ENCODE peak calls at places on chromosomes 6 and 20, in eight cellular contexts. T, B, V, X, G, H, K and C are unnamed samples.

GRCh38 chr6:88349511-88349910 is 183.4 kb upstream of the CNR1 start:
- DNase-seq in G (no peak), B (no peak), H (no peak), X (no peak), V (no peak), K (no peak), T (no peak), C (no peak)

GRCh38 chr6:75546401-75546800 is 52.8 kb upstream of the FILIP1 start:
- DNase-seq in T (no peak), V (no peak), G (no peak), K (no peak), H (no peak), X (no peak), B (no peak), C (no peak)

GRCh38 chr6:158536891-158537798 is 22.7 kb upstream of the TMEM181 start:
- DNase-seq in X (no peak), G (no peak), B (peak), H (peak), T (peak), V (peak), K (peak), C (peak)

GRCh38 chr20:19735446-19735845 is 22.6 kb upstream of the RIN2 start:
- DNase-seq in H (peak), X (peak), G (peak), V (peak), T (peak), K (no peak), B (no peak), C (no peak)

GRCh38 chr6:117496383-117496990 is 14.0 kb downstream of the DCBLD1 start:
- DNase-seq in B (no peak), X (no peak), G (no peak), H (no peak), K (no peak), T (no peak), V (no peak), C (no peak)

GRCh38 chr6:116397960-116398359 is 27.2 kb downstream of the DSE start:
- DNase-seq in B (no peak), H (no peak), K (no peak), G (no peak), T (no peak), X (no peak), V (no peak), C (no peak)

GRCh38 chr20:58515240-58516212 is at the start of gene APCDD1L:
- DNase-seq in T (no peak), V (no peak), X (no peak), K (no peak), G (no peak), H (no peak), B (no peak), C (no peak)

GRCh38 chr6:23175391-23175790 is 606.0 kb downstream of the HDGFL1 start:
- DNase-seq in K (no peak), G (no peak), H (no peak), X (no peak), V (no peak), T (no peak), B (no peak), C (no peak)

GRCh38 chr6:55023231-55023630 is 151.1 kb upstream of the HCRTR2 start:
- DNase-seq in T (no peak), G (peak), H (no peak), X (no peak), V (no peak), K (no peak), B (no peak), C (no peak)

GRCh38 chr6:42407379-42407778 is 44.3 kb downstream of the TRERF1 start:
- DNase-seq in B (no peak), V (no peak), X (no peak), K (no peak), T (no peak), G (no peak), H (no peak), C (no peak)

GRCh38 chr6:152750694-152751093 is at the start of gene VIP:
- DNase-seq in H (no peak), G (no peak), B (no peak), K (no peak), V (no peak), T (no peak), X (no peak), C (no peak)

GRCh38 chr20:57231951-57232428 is 34.5 kb downstream of the BMP7 start:
- DNase-seq in X (no peak), G (no peak), K (no peak), V (no peak), T (no peak), H (no peak), B (no peak), C (no peak)

DNA sequence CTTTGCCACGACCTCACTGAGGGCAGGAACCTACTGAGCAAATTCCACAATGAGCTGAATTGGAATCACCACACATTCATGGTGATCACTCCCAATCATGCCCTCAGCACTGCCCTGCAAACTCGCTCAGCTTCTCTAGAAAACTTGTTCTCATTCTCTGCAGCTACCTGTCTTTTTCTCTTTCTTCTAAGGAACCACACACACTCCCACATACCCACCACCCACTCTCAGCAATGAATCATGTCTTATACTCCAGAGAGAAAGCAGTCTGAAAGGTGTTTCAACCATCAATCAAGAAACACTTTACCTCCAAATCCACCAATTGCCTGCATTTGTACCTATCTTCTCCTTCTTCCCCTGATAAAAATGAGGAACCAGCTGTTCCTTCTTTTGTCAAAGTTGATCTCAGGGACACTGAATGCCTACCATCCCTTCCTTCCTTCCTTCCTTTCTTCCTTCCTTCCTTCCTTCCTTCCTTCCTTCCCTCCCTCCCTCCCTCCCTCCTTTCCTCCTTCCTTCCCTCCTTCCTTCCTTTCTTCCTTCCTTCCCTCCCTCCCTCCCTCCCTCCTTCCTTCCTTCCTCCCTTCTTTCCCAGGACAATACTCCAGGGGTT is 84.6 kb upstream of the SGK1 start:
- DNase-seq in V (no peak), B (no peak), G (no peak), K (no peak), T (no peak), H (peak), X (no peak), C (no peak)
- H3K27ac ChIP-seq in V (no peak), B (no peak), G (no peak), K (no peak), T (no peak), H (peak), X (no peak), C (no peak)

GRCh38 chr6:134754013-134754690 is 195.7 kb downstream of the ALDH8A1 start:
- DNase-seq in B (no peak), K (no peak), G (no peak), X (no peak), H (no peak), V (no peak), T (no peak), C (no peak)

GRCh38 chr6:134750669-134751068 is 199.2 kb downstream of the ALDH8A1 start:
- DNase-seq in H (no peak), B (no peak), V (no peak), K (no peak), T (no peak), G (no peak), X (no peak), C (no peak)

GRCh38 chr6:134752445-134752844 is 197.5 kb downstream of the ALDH8A1 start:
- DNase-seq in H (no peak), G (no peak), T (no peak), K (no peak), X (no peak), B (no peak), V (no peak), C (no peak)

GRCh38 chr6:134748484-134748883 is 201.4 kb downstream of the ALDH8A1 start:
- DNase-seq in B (no peak), K (no peak), T (no peak), G (no peak), X (no peak), V (no peak), H (no peak), C (no peak)

GRCh38 chr6:134753001-134753400 is 196.9 kb downstream of the ALDH8A1 start:
- DNase-seq in B (no peak), T (no peak), V (peak), X (no peak), K (no peak), G (peak), H (no peak), C (no peak)
- H3K27ac ChIP-seq in B (no peak), T (no peak), V (peak), X (no peak), K (no peak), G (peak), H (no peak), C (no peak)

DNA sequence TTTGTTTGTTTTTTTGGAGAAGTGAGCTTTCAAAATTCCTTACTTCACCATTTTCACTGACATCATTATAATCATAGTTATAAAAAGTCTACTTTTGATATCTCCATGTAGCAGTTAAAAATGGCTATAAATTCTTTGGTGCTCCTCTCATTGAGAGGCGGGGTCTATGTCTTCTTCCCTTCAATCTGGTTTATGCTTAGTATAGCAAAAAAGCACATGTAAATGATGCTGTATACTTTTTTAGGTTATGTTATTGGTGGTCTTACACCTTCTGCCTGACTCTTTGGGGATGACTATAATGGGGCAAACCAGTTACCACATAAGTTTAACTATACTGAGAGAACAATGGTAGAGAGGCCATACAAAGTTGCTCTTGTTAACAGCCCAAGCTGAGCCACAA is 289.6 kb downstream of the EPM2A start:
- DNase-seq in H (no peak), X (no peak), B (no peak), T (no peak), K (no peak), G (no peak), V (no peak), C (no peak)
- H3K27ac ChIP-seq in H (no peak), X (no peak), B (no peak), T (no peak), K (no peak), G (no peak), V (no peak), C (no peak)

GRCh38 chr6:124964764-124965105 is 2.5 kb downstream of the RNF217 start:
- DNase-seq in T (no peak), K (no peak), X (no peak), G (no peak), V (no peak), B (no peak), H (no peak), C (no peak)

GRCh38 chr6:124961784-124962611 is at the start of gene RNF217:
- DNase-seq in G (peak), T (peak), V (peak), K (no peak), H (peak), B (peak), X (peak), C (no peak)

GRCh38 chr6:124962617-124963415 is 579 bp downstream of the RNF217 start:
- DNase-seq in B (no peak), G (peak), V (peak), X (peak), T (peak), H (no peak), K (no peak), C (no peak)

GRCh38 chr6:124964084-124964763 is 2.0 kb downstream of the RNF217 start:
- DNase-seq in B (no peak), X (peak), G (peak), H (no peak), V (no peak), K (no peak), T (no peak), C (no peak)

GRCh38 chr6:124963416-124964083 is 1.3 kb downstream of the RNF217 start:
- DNase-seq in G (peak), X (no peak), T (no peak), V (no peak), K (no peak), H (no peak), B (no peak), C (no peak)
- H3K27ac ChIP-seq in G (peak), X (peak), T (peak), V (peak), K (peak), H (peak), B (no peak), C (no peak)

GRCh38 chr20:61517419-61517818 is 265.4 kb downstream of the CDH4 start:
- DNase-seq in T (no peak), V (no peak), K (no peak), G (no peak), H (no peak), X (no peak), B (no peak), C (no peak)

GRCh38 chr20:61515922-61516321 is 263.9 kb downstream of the CDH4 start:
- DNase-seq in G (no peak), K (no peak), V (no peak), H (no peak), T (no peak), X (no peak), B (no peak), C (no peak)

GRCh38 chr20:61514805-61515505 is 262.9 kb downstream of the CDH4 start:
- DNase-seq in K (no peak), B (no peak), X (no peak), V (no peak), H (no peak), T (no peak), G (no peak), C (no peak)

GRCh38 chr20:61518424-61518951 is 266.4 kb downstream of the CDH4 start:
- DNase-seq in V (no peak), K (no peak), X (no peak), B (no peak), H (no peak), T (no peak), G (no peak), C (no peak)

GRCh38 chr20:61516398-61517208 is 264.5 kb downstream of the CDH4 start:
- DNase-seq in V (no peak), X (no peak), B (no peak), G (no peak), K (no peak), H (no peak), T (no peak), C (no peak)
- H3K27ac ChIP-seq in V (no peak), X (no peak), B (no peak), G (no peak), K (no peak), H (no peak), T (no peak), C (no peak)

DNA sequence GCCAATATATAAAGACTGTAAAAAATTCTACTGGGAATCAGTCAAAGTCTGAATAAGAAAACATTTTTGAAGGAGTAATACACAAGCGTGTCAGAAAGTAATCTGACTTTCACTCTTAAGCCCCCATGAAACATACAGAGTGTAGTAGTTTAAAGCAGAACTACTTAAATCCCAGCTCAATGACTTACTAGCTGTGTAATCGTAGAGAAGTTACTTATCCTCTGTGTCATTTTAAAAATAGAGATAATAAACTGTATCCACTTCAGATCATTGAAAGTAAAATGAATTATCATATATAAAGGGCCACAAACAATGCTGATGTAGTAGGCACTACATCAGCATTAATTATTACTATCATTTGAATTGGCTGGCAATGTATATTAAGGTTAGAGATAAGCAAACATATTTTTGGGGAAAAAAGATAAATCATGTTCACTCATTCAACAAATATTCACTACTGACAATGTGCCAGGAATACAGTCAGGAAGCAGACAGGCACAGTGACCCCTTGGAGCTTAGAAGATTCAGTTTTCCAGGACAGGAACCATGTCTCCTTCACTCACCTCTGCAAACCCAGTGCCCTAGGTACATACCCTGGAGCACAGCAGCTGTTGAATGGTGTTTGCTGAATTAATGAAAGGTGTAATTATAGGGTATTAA is 14.4 kb downstream of the REPS1 start:
- DNase-seq in B (no peak), H (no peak), V (no peak), T (no peak), K (no peak), X (no peak), G (no peak), C (no peak)
- H3K27ac ChIP-seq in B (no peak), H (peak), V (no peak), T (no peak), K (no peak), X (no peak), G (no peak), C (no peak)

GRCh38 chr6:146865756-146866266 is 267.0 kb downstream of the ADGB start:
- DNase-seq in T (no peak), H (no peak), V (no peak), B (no peak), G (no peak), X (no peak), K (no peak), C (no peak)

GRCh38 chr6:146864885-146865284 is 266.1 kb downstream of the ADGB start:
- DNase-seq in H (no peak), V (no peak), G (no peak), K (no peak), X (no peak), B (no peak), T (no peak), C (no peak)

GRCh38 chr6:146866731-146867414 is 268.1 kb downstream of the ADGB start:
- DNase-seq in X (no peak), B (no peak), G (no peak), V (no peak), K (no peak), H (no peak), T (no peak), C (no peak)

GRCh38 chr6:146862508-146862919 is 263.7 kb downstream of the ADGB start:
- DNase-seq in K (no peak), T (no peak), V (no peak), H (no peak), G (no peak), B (no peak), X (no peak), C (no peak)

DNA sequence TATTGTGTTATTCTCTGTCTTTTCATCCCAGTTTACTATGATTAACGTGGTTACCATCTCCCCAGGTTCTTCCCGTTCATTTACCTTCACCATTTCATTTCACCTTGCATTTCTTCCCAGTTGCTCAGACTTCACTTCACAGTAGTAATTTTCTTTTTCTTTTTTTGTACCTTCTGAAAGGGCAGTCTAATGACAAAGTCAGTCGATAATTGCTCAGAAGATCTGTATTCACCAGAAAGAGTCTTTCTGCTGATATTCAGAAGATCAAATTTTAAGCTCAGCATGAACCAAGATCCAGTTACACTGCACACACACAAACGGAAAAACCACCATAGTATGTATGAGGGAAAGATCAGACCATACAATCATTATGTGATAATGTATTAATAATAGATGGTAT is 265.5 kb downstream of the ADGB start:
- DNase-seq in G (no peak), B (no peak), H (no peak), X (no peak), V (no peak), K (no peak), T (no peak), C (no peak)
- H3K27ac ChIP-seq in G (no peak), B (no peak), H (no peak), X (no peak), V (no peak), K (no peak), T (no peak), C (no peak)

GRCh38 chr6:73579389-73579788 is 58.6 kb upstream of the EEF1A1 start:
- DNase-seq in T (no peak), X (no peak), B (no peak), K (no peak), H (no peak), V (no peak), G (no peak), C (no peak)

GRCh38 chr6:73581293-73581692 is 60.5 kb upstream of the EEF1A1 start:
- DNase-seq in H (no peak), B (no peak), T (no peak), V (no peak), X (no peak), K (no peak), G (no peak), C (no peak)

GRCh38 chr6:73579851-73580246 is 59.0 kb upstream of the EEF1A1 start:
- DNase-seq in K (no peak), G (peak), H (no peak), T (peak), V (no peak), B (no peak), X (no peak), C (no peak)

GRCh38 chr6:73580247-73581149 is 59.7 kb upstream of the EEF1A1 start:
- DNase-seq in T (peak), H (peak), X (peak), V (peak), B (peak), G (peak), K (peak), C (peak)

GRCh38 chr6:73577605-73578160 is 56.9 kb upstream of the EEF1A1 start:
- DNase-seq in X (no peak), H (no peak), K (no peak), V (no peak), T (no peak), B (no peak), G (no peak), C (no peak)
- H3K27ac ChIP-seq in X (no peak), H (no peak), K (no peak), V (no peak), T (no peak), B (no peak), G (no peak), C (no peak)